ENCODE peak calls at places on chromosome 14, in six cellular contexts. L is GM23338, C is GM23248, Z is neural progenitor cell, H is SK-N-SH, I is PC-3. N is an unnamed sample. For H3F3A, the result is how much of the 10 kb centered on the place peaks cover.

GRCh38 chr14:54207476-54207875 is 189.3 kb upstream of the CDKN3 start:
- DNase-seq in H (no peak), I (no peak), L (no peak), C (peak), Z (no peak), N (no peak)

GRCh38 chr14:56676042-56676441 is 96.4 kb downstream of the TMEM260 start:
- DNase-seq in Z (no peak), C (no peak), L (no peak), H (no peak), I (peak), N (no peak)

GRCh38 chr14:89283327-89284060 is 133.5 kb downstream of the FOXN3 start:
- DNase-seq in I (no peak), Z (no peak), L (no peak), C (no peak), H (no peak), N (no peak)

GRCh38 chr14:45253754-45254300 is 825 bp upstream of the MIS18BP1 start:
- DNase-seq in C (peak), I (no peak), Z (no peak), H (no peak), L (peak), N (peak)

GRCh38 chr14:75742867-75743266 is 81.8 kb downstream of the TTLL5 start:
- DNase-seq in Z (no peak), I (no peak), C (no peak), H (no peak), L (no peak), N (no peak)

GRCh38 chr14:55620277-55620676 is 40.3 kb downstream of the KTN1 start:
- DNase-seq in Z (no peak), L (no peak), H (no peak), I (no peak), C (no peak), N (no peak)

GRCh38 chr14:87067597-87067996 is 925.4 kb downstream of the GALC start:
- DNase-seq in C (no peak), L (no peak), H (no peak), Z (no peak), I (no peak), N (no peak)

GRCh38 chr14:32400480-32400879 is 71.4 kb downstream of the AKAP6 start:
- DNase-seq in Z (no peak), H (no peak), I (peak), L (no peak), C (peak), N (no peak)

GRCh38 chr14:73457050-73457934 is 1.1 kb downstream of the NUMB start:
- DNase-seq in L (peak), Z (peak), I (peak), C (peak), H (peak), N (no peak)

GRCh38 chr14:105171004-105171673 is 2.6 kb upstream of the JAG2 start:
- DNase-seq in I (no peak), Z (no peak), L (no peak), C (no peak), H (no peak), N (no peak)

GRCh38 chr14:102556098-102556677 is 36.3 kb upstream of the RCOR1 start:
- DNase-seq in I (no peak), C (no peak), L (no peak), H (peak), Z (no peak), N (no peak)

GRCh38 chr14:92659765-92660561 is 88.5 kb downstream of the LGMN start:
- DNase-seq in I (no peak), H (no peak), Z (no peak), L (no peak), C (peak), N (no peak)

GRCh38 chr14:30876692-30877091 is 2.3 kb downstream of the COCH start:
- DNase-seq in C (no peak), I (no peak), Z (no peak), L (no peak), H (no peak), N (no peak)

GRCh38 chr14:76876076-76876475 is 49.9 kb downstream of the LRRC74A start:
- DNase-seq in H (peak), Z (peak), C (peak), L (peak), I (peak), N (peak)

GRCh38 chr14:65191716-65192115 is 89.4 kb upstream of the MAX start:
- DNase-seq in H (no peak), C (no peak), I (no peak), Z (no peak), L (no peak), N (no peak)

GRCh38 chr14:92439551-92440344 is 73.8 kb upstream of the RIN3 start:
- DNase-seq in L (no peak), H (no peak), Z (no peak), C (no peak), I (no peak), N (peak)

GRCh38 chr14:44041700-44042099 is 465.4 kb downstream of the FSCB start:
- DNase-seq in H (no peak), Z (no peak), I (no peak), C (no peak), L (no peak), N (no peak)

GRCh38 chr14:105487986-105488777 is 1.5 kb downstream of the CRIP1 start:
- DNase-seq in I (no peak), C (no peak), Z (no peak), H (no peak), L (no peak), N (peak)

GRCh38 chr14:75176142-75176820 is at the start of gene TMED10:
- DNase-seq in H (peak), L (peak), Z (peak), C (peak), I (no peak), N (peak)

GRCh38 chr14:60649815-60650381 is 621 bp upstream of the SIX1 start:
- DNase-seq in Z (peak), L (peak), H (no peak), C (peak), I (peak), N (no peak)

GRCh38 chr14:95318870-95319311 is 817 bp downstream of the CLMN start:
- DNase-seq in C (no peak), L (peak), Z (no peak), I (no peak), H (no peak), N (peak)

GRCh38 chr14:104865069-104865630 is at the start of gene CEP170B:
- DNase-seq in Z (peak), H (peak), L (peak), I (peak), C (peak), N (peak)

GRCh38 chr14:59097681-59098080 is 90.8 kb upstream of the DAAM1 start:
- DNase-seq in H (no peak), C (peak), Z (no peak), I (no peak), L (no peak), N (no peak)

GRCh38 chr14:54743382-54743781 is 159.2 kb downstream of the GCH1 start:
- DNase-seq in C (no peak), Z (no peak), H (no peak), I (no peak), L (no peak), N (no peak)

GRCh38 chr14:30855345-30856037 is 18.9 kb upstream of the COCH start:
- DNase-seq in H (no peak), Z (no peak), L (no peak), C (no peak), I (no peak), N (no peak)

GRCh38 chr14:36661506-36662257 is at the start of gene PAX9:
- DNase-seq in I (peak), H (peak), Z (peak), L (peak), C (peak), N (peak)

GRCh38 chr14:75125617-75126016 is 1.2 kb downstream of the NEK9 start:
- DNase-seq in C (peak), I (peak), H (peak), L (no peak), Z (no peak), N (no peak)

GRCh38 chr14:66381765-66382164 is 104.4 kb upstream of the CCDC196 start:
- DNase-seq in H (no peak), I (no peak), C (no peak), Z (no peak), L (no peak), N (no peak)
- H3K4me3 ChIP-seq in H (no peak), I (no peak), C (no peak), Z (no peak), L (no peak), N (no peak)

DNA sequence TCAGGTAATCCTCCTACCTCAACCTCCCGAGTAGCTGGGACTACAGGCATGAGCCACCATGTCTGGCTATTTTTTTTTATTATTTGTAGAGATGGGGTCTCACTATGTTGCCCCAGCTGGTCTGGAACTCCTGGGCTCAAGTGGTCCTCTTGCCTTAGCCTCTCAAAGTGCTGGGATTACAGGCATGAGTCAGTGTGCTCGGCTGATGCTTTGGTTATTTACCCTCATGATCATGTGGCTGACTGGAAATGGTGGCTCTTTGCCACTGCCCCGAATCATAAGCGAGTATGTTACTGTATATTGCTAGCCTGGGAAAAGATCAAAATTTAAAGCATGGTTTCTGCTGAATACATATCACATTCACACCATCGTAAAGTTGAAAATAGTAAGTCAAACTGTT is 101.1 kb downstream of the RGS6 start:
- DNase-seq in C (no peak), H (no peak), L (no peak), I (peak), Z (no peak), N (no peak)
- H3F3A ChIP-seq in C (under half), H (under half), L (under half), I (under half), Z (under half), N (under half)

DNA sequence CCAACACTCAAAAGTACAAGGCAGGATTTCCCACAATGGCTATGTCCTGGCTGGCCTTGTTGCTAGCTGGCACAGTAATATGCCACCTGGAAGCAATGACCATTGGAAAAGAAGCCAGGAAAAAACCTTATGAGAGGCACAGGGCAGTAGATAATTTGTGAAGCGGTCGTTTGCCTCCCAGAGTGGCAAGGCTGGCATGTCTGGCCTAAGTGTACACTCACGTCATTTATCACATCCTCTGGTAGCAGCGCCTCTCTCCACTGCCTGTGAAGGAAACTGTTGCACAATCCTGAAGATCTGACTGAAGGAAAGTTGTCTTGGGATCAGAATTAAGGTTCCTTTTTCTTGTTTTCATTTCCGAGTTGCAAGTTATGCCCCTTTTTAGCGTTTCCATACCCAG is 408.5 kb downstream of the ZFP36L1 start:
- DNase-seq in H (no peak), Z (no peak), L (no peak), I (no peak), C (peak), N (no peak)
- TF ChIP-seq EZH2phosphoT487 in H (no peak), Z (no peak), L (no peak), I (no peak), C (no peak), N (no peak)

GRCh38 chr14:100330396-100330931 is 7.3 kb downstream of the SLC25A47 start:
- DNase-seq in L (no peak), Z (no peak), I (no peak), C (no peak), H (no peak), N (no peak)

GRCh38 chr14:100327128-100327527 is 4.0 kb downstream of the SLC25A47 start:
- DNase-seq in C (no peak), I (no peak), L (no peak), H (no peak), Z (no peak), N (no peak)

GRCh38 chr14:100330007-100330344 is 6.8 kb downstream of the SLC25A47 start:
- DNase-seq in H (no peak), C (no peak), L (no peak), I (no peak), Z (no peak), N (no peak)

GRCh38 chr14:100329233-100330006 is 6.3 kb downstream of the SLC25A47 start:
- DNase-seq in I (no peak), C (no peak), L (no peak), Z (no peak), H (no peak), N (no peak)

GRCh38 chr14:100328495-100329163 is 5.5 kb downstream of the SLC25A47 start:
- DNase-seq in C (no peak), L (no peak), H (no peak), I (no peak), Z (no peak), N (no peak)
- H3K4me3 ChIP-seq in C (no peak), L (no peak), H (no peak), I (no peak), Z (no peak), N (no peak)

GRCh38 chr14:91364524-91365270 is 52.9 kb downstream of the CCDC88C start:
- DNase-seq in H (no peak), L (no peak), C (no peak), I (no peak), Z (no peak), N (peak)
- H3F3A ChIP-seq in H (under half), L (under half), C (under half), I (under half), Z (under half), N (half or more)

GRCh38 chr14:23379331-23380196 is 2.7 kb downstream of the CMTM5 start:
- DNase-seq in Z (peak), L (peak), C (peak), I (peak), H (peak), N (peak)

GRCh38 chr14:23377873-23378563 is 1.2 kb downstream of the CMTM5 start:
- DNase-seq in H (no peak), C (no peak), L (no peak), Z (no peak), I (no peak), N (no peak)

GRCh38 chr14:23377201-23377550 is 330 bp downstream of the CMTM5 start:
- DNase-seq in Z (no peak), I (no peak), H (no peak), L (no peak), C (no peak), N (no peak)

GRCh38 chr14:23380197-23381016 is 3.6 kb downstream of the CMTM5 start:
- DNase-seq in C (no peak), L (no peak), Z (no peak), H (no peak), I (no peak), N (no peak)

GRCh38 chr14:23378612-23379220 is 1.9 kb downstream of the CMTM5 start:
- DNase-seq in Z (no peak), C (no peak), L (no peak), H (no peak), I (no peak), N (no peak)
- TF ChIP-seq EZH2phosphoT487 in Z (no peak), C (no peak), L (no peak), H (no peak), I (no peak), N (no peak)

N was measured in MM.1S.